ENCODE peak calls at places on chromosomes 4 and X, in four cellular contexts. Y is uterus, F is psoas muscle, R is GM06990. E is an unnamed sample.

GRCh38 chrX:30570505-30570904 is 7.1 kb downstream of the TASL start:
- DNase-seq in Y (no peak), F (no peak), R (no peak), E (no peak)

GRCh38 chrX:13283968-13284914 is 35.6 kb downstream of the ATXN3L start:
- DNase-seq in Y (no peak), F (no peak), R (no peak), E (no peak)

GRCh38 chr4:105835177-105835576 is 60.1 kb upstream of the NPNT start:
- DNase-seq in Y (no peak), F (no peak), R (no peak), E (no peak)

GRCh38 chr4:30837131-30837539 is 117.0 kb downstream of the PCDH7 start:
- DNase-seq in Y (no peak), F (no peak), R (no peak), E (no peak)

GRCh38 chrX:2547746-2548145 is 47.0 kb upstream of the DHRSX start:
- DNase-seq in Y (no peak), F (no peak), R (no peak), E (no peak)

GRCh38 chrX:149721778-149722177 is 9.9 kb downstream of the MAGEA11 start:
- DNase-seq in Y (no peak), F (no peak), R (no peak), E (no peak)

GRCh38 chrX:10794203-10794630 is 173.8 kb upstream of the MID1 start:
- DNase-seq in Y (no peak), F (no peak), R (no peak), E (no peak)

GRCh38 chrX:96438803-96439202 is 245.8 kb upstream of the DIAPH2 start:
- DNase-seq in Y (no peak), F (no peak), R (no peak), E (no peak)

GRCh38 chr4:43133566-43133965 is 241.1 kb downstream of the GRXCR1 start:
- DNase-seq in Y (no peak), F (no peak), R (no peak), E (no peak)

GRCh38 chr4:145784036-145784435 is 104.1 kb downstream of the C4orf51 start:
- DNase-seq in Y (no peak), F (no peak), R (no peak), E (no peak)

GRCh38 chr4:109125084-109125483 is 177.4 kb downstream of the COL25A1 start:
- DNase-seq in Y (no peak), F (no peak), R (no peak), E (no peak)

GRCh38 chr4:80189956-80190671 is 7.2 kb upstream of the PRDM8 start:
- DNase-seq in Y (no peak), F (peak; percentile 60), R (no peak), E (no peak)

GRCh38 chr4:66501986-66502385 is 831.7 kb upstream of the EPHA5 start:
- DNase-seq in Y (no peak), F (no peak), R (no peak), E (no peak)

GRCh38 chr4:62260256-62260655 is 1060.1 kb downstream of the ADGRL3 start:
- DNase-seq in Y (no peak), F (no peak), R (no peak), E (no peak)

GRCh38 chrX:57134702-57135101 is 2.5 kb downstream of the SPIN2A start:
- DNase-seq in Y (no peak), F (no peak), R (no peak), E (no peak)

GRCh38 chr4:55442541-55442940 is 46.8 kb downstream of the TMEM165 start:
- DNase-seq in Y (no peak), F (no peak), R (no peak), E (no peak)

GRCh38 chr4:86557526-86557925 is 36.6 kb upstream of the PTPN13 start:
- DNase-seq in Y (no peak), F (no peak), R (peak; percentile 41), E (no peak)

GRCh38 chrX:63746278-63746677 is 38.7 kb downstream of the ARHGEF9 start:
- DNase-seq in Y (no peak), F (no peak), R (no peak), E (no peak)

GRCh38 chr4:181418491-181418890 is 824.7 kb upstream of the TENM3 start:
- DNase-seq in Y (no peak), F (no peak), R (no peak), E (no peak)

GRCh38 chr4:119585771-119586170 is 42.8 kb downstream of the PDE5A start:
- DNase-seq in Y (no peak), F (no peak), R (no peak), E (no peak)

GRCh38 chrX:14243823-14244222 is 214.1 kb upstream of the GEMIN8 start:
- DNase-seq in Y (no peak), F (no peak), R (no peak), E (no peak)

GRCh38 chr4:129167640-129168260 is 71.8 kb downstream of the C4orf33 start:
- DNase-seq in Y (no peak), F (no peak), R (no peak), E (no peak)
- TF ChIP-seq CTCF in Y (no peak), F (no peak), R (no peak), E (peak; percentile 47)

GRCh38 chrX:95291561-95291960 is 1393.1 kb upstream of the DIAPH2 start:
- DNase-seq in Y (no peak), F (no peak), R (no peak), E (no peak)
- TF ChIP-seq CTCF in Y (no peak), F (no peak), R (no peak), E (no peak)

DNA sequence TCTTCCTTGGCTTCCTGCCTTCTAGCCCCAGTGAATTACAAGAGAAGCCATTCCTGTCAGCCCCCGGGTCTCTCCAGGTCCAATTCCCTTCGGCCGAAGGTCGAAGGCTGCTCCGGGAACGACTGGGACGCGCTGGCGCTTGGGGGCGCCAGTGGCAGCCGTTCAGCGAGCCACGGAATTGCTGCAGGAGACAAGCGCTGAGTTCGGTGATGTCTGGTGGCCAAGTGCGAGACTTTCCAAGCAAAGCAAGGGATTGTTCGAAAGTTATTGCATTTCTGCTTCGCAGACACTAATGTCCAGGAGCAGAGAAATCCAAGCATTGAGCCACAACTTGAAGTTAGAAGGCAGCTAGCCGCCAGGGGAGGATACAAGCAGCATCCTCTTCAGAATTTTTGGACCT is 1.1 kb upstream of the DKK2 start:
- DNase-seq in Y (peak; percentile 35), F (peak; percentile 67), R (no peak), E (peak; percentile 49)
- TF ChIP-seq CTCF in Y (peak; percentile 24), F (peak; percentile 49), R (peak; percentile 56), E (peak; percentile 58)

DNA sequence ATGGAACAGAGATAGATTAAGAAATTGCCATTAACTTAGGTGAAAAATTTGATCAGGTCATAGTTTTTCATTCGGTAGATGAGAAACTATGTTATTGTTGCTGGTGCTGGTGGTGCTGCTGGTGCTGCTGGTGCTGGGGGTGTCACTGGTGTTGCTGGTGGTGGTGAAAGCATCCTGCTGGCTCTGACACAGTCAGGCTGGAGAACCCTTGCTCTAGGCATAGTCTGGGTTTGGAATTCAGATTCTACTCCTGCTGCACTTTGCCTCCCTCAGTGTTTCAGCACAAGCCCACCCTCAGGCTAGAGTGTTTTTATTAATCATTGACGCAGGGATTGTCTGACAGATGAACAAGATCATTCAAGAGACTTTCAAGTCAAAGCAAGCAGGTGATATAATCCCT is 80.2 kb downstream of the USP46 start:
- DNase-seq in Y (no peak), F (no peak), R (no peak), E (no peak)
- TF ChIP-seq CTCF in Y (no peak), F (no peak), R (no peak), E (no peak)

DNA sequence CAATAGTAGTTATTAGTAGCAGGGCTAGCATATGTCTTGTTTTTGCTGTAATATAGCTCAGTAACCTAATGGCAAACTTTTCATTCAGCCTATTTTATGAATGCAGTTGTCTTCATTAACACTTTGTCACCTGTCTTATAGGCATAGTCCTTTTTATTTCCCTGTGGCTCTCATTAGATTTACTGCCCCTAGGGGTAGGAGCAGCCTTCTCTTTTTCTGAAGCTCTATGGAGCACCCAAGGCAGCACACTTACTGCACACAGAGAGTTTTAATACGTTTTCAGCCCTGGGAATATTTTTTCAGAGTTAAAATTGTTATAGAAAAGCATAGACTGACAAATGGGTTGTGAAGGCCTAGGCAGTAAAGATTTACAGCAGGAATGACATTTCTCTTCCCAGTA is 406.8 kb downstream of the TMA16 start:
- DNase-seq in Y (no peak), F (no peak), R (no peak), E (no peak)
- TF ChIP-seq CTCF in Y (no peak), F (no peak), R (no peak), E (no peak)

GRCh38 chr4:182695842-182696241 is 221.3 kb downstream of the DCTD start:
- DNase-seq in Y (no peak), F (no peak), R (no peak), E (no peak)

GRCh38 chr4:182695009-182695408 is 222.2 kb downstream of the DCTD start:
- DNase-seq in Y (no peak), F (no peak), R (no peak), E (no peak)

GRCh38 chr4:182698212-182698611 is 219.0 kb downstream of the DCTD start:
- DNase-seq in Y (no peak), F (no peak), R (no peak), E (no peak)

GRCh38 chr4:182697094-182697493 is 220.1 kb downstream of the DCTD start:
- DNase-seq in Y (no peak), F (no peak), R (no peak), E (no peak)

DNA sequence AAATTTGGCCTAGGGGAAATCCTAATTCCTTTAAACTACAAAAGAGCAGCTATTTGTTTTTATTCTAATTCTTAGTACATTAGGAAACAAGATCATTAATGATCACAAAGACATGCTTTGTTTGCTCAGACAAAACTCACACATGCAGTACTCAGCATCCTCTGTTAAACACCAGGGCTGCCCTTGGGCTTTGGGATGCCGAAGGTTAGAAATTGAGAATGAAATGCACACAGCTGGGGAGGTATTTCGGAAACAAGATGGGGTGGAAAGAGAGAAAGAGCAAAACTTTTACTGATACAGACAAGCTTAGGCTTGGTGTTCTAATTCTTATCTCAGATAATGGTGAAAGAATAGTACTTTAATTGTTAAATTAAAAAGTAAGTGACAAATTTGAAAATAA is 222.6 kb downstream of the DCTD start:
- DNase-seq in Y (no peak), F (no peak), R (no peak), E (no peak)
- TF ChIP-seq CTCF in Y (no peak), F (no peak), R (no peak), E (no peak)

GRCh38 chr4:121824950-121825349 is 1.3 kb upstream of the CCNA2 start:
- DNase-seq in Y (no peak), F (no peak), R (no peak), E (no peak)

GRCh38 chr4:121823505-121824170 is at the start of gene CCNA2:
- DNase-seq in Y (peak; percentile 95), F (peak; percentile 97), R (peak; percentile 89), E (peak; percentile 91)

GRCh38 chr4:121822047-121822446 is 1.6 kb downstream of the CCNA2 start:
- DNase-seq in Y (no peak), F (no peak), R (no peak), E (no peak)

GRCh38 chr4:121824171-121824527 is 466 bp upstream of the CCNA2 start:
- DNase-seq in Y (no peak), F (no peak), R (no peak), E (no peak)

DNA sequence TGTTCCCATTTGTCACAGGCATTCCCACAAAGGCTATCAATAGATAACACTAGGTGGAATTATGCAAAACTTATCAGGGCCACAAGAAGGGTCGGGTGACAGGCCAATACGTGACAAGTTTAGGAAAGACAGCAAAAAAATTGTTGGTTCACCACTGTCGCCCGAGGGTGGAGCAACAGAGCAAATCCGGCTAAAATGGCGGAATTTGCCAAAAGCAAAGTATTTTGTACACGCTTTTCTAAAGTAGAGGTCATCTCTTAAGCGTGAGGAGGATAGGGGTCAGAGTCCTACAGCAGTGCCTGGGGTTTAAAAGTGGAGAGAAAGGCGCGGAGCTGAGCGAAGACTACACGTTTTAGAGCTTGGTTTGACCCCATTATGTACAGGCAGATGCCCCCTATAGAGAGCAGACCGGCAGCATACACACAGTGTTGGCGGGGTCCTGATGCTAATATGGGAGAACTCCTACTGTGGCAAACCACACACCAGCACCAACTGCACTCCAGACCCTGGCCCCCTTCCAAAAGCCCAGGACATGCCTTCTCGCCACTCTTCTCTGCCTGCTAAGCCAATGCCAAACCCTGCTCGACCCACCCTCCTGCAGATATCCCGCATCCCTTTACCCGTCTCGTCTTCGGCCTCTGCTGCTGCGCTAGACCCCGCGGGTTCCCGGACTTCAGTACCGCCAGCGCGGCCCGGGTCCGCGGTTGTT is 733 bp downstream of the CCNA2 start:
- DNase-seq in Y (peak; percentile 22), F (no peak), R (no peak), E (peak; percentile 30)
- TF ChIP-seq CTCF in Y (no peak), F (no peak), R (peak; percentile 20), E (peak; percentile 22)

E was measured in neural crest cell.